ENCODE peak calls at places on chromosome 2, in seven cellular contexts. I, L, M, Q, N, S and V are unnamed samples.

GRCh38 chr2:240387669-240388358 is 47.6 kb upstream of the GPC1 start:
- DNase-seq in L (no peak), M (peak; percentile 96), N (no peak), I (no peak), S (peak; percentile 57), Q (no peak), V (peak; percentile 90)

GRCh38 chr2:126657146-126657635 is 1.2 kb downstream of the GYPC start:
- DNase-seq in N (no peak), I (no peak), M (peak; percentile 96), S (peak; percentile 67), Q (no peak), L (peak; percentile 27), V (no peak)

GRCh38 chr2:28956415-28956826 is 24.7 kb upstream of the TOGARAM2 start:
- DNase-seq in L (no peak), Q (no peak), N (no peak), S (no peak), M (peak; percentile 53), I (no peak), V (no peak)

GRCh38 chr2:30323499-30323898 is 92.2 kb downstream of the LBH start:
- DNase-seq in M (no peak), Q (no peak), L (no peak), S (no peak), N (no peak), I (no peak), V (no peak)

GRCh38 chr2:223800908-223801307 is 36.5 kb downstream of the AP1S3 start:
- DNase-seq in Q (no peak), L (no peak), N (no peak), S (no peak), M (no peak), I (no peak), V (no peak)

GRCh38 chr2:105880637-105881036 is 135.9 kb downstream of the NCK2 start:
- DNase-seq in I (no peak), S (no peak), N (no peak), M (no peak), Q (no peak), L (no peak), V (no peak)

GRCh38 chr2:170928036-170928823 is 823 bp upstream of the GORASP2 start:
- DNase-seq in M (peak; percentile 6), S (no peak), L (no peak), I (no peak), N (no peak), Q (no peak), V (peak; percentile 18)

GRCh38 chr2:584863-585823 is 92.1 kb downstream of the TMEM18 start:
- DNase-seq in M (no peak), Q (no peak), I (no peak), N (no peak), S (no peak), L (peak; percentile 18), V (no peak)

GRCh38 chr2:101501443-101501842 is 26.5 kb upstream of the RFX8 start:
- DNase-seq in L (no peak), N (no peak), S (no peak), I (no peak), M (no peak), Q (no peak), V (no peak)

GRCh38 chr2:81276595-81276994 is 972.0 kb upstream of the LRRTM1 start:
- DNase-seq in L (no peak), N (no peak), S (no peak), Q (no peak), M (no peak), I (no peak), V (no peak)

GRCh38 chr2:98850074-98850473 is 86.0 kb downstream of the CRACDL start:
- DNase-seq in S (no peak), N (no peak), I (no peak), L (no peak), M (no peak), Q (no peak), V (no peak)

GRCh38 chr2:86337235-86338099 is at the start of gene REEP1:
- DNase-seq in Q (no peak), I (no peak), L (no peak), M (peak; percentile 10), S (no peak), N (peak; percentile 33), V (peak; percentile 34)

GRCh38 chr2:48147719-48148118 is 241.4 kb upstream of the FBXO11 start:
- DNase-seq in Q (no peak), I (no peak), N (no peak), L (no peak), M (no peak), S (no peak), V (no peak)

GRCh38 chr2:48145845-48146452 is 239.7 kb upstream of the FBXO11 start:
- DNase-seq in N (no peak), S (no peak), M (peak; percentile 93), Q (no peak), I (no peak), L (no peak), V (no peak)

GRCh38 chr2:48148841-48149240 is 242.5 kb upstream of the FBXO11 start:
- DNase-seq in Q (no peak), M (no peak), N (no peak), I (no peak), S (no peak), L (no peak), V (no peak)

GRCh38 chr2:48146552-48146951 is 240.3 kb upstream of the FBXO11 start:
- DNase-seq in Q (no peak), M (no peak), N (no peak), L (no peak), I (no peak), S (no peak), V (no peak)

DNA sequence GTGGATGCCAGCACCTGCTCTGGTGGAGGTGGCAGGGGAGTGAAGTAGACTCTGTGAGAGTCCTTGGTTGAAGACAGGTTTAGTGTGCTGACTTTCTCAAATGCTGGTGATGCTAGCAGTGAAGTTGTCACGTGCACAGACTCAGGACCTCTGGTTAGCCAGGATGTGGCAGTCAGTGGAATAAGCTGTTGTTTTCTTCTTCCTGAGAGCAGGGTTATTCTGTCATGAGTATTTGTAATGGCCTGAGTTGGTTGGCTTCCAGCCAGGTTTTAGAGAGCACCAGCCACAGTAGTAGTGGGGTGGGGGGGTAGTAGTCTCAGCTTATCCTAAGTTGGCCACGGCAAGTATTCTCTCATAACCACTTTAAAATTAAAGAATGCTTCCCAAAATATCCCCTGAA is 238.5 kb upstream of the FBXO11 start:
- DNase-seq in N (no peak), I (no peak), Q (no peak), L (no peak), S (no peak), M (peak; percentile 63), V (no peak)
- H3K27ac ChIP-seq in N (no peak overlapping the region), I (no peak overlapping the region), Q (no peak overlapping the region), L (no peak overlapping the region), S (no peak overlapping the region), M (peak overlapping the region; percentile 17), V (no peak overlapping the region)

GRCh38 chr2:26757873-26758789 is 6.0 kb upstream of the SLC35F6 start:
- DNase-seq in M (peak; percentile 99), Q (peak; percentile 98), N (no peak), I (peak; percentile 60), S (peak; percentile 54), L (no peak), V (peak; percentile 70)
- H3K27ac ChIP-seq in M (peak overlapping the region; percentile 54), Q (peak overlapping the region; percentile 94), N (peak overlapping the region; percentile 57), I (no peak overlapping the region), S (peak overlapping the region; percentile 11), L (no peak overlapping the region), V (peak overlapping the region; percentile 97)

GRCh38 chr2:119702203-119702917 is 23.4 kb downstream of the TMEM177 start:
- DNase-seq in Q (no peak), M (no peak), S (no peak), L (no peak), I (no peak), N (no peak), V (no peak)

GRCh38 chr2:119699016-119699606 is 20.1 kb downstream of the TMEM177 start:
- DNase-seq in I (no peak), Q (no peak), M (no peak), S (no peak), L (no peak), N (no peak), V (no peak)

GRCh38 chr2:119702918-119703401 is 24.0 kb downstream of the TMEM177 start:
- DNase-seq in M (peak; percentile 71), N (peak; percentile 37), I (peak; percentile 43), L (peak; percentile 60), S (no peak), Q (no peak), V (peak; percentile 70)

GRCh38 chr2:119701352-119701751 is 22.4 kb downstream of the TMEM177 start:
- DNase-seq in L (no peak), N (no peak), I (no peak), Q (no peak), S (no peak), M (no peak), V (no peak)

DNA sequence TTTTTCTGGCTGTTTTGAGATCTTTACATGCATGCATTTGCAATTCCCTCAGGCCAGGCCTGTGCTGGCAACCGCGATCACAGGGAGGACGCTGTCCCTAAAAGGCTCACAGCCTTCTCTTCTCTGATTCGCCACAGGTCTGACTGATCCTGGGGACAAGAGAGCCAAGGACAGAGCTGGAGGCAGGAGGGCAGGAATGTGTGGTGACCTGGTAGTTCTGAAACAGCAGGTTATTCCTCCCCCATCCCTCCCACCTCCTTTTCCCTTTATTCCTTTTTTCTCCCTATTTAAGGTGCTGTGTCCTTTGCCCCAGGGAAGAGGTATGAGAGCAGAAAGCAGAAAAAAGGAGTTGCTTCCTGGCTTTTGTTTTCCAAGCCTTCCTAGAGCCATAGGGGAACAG is 21.9 kb downstream of the TMEM177 start:
- DNase-seq in I (no peak), M (no peak), L (no peak), Q (no peak), S (no peak), N (no peak), V (no peak)
- H3K27ac ChIP-seq in I (no peak overlapping the region), M (no peak overlapping the region), L (no peak overlapping the region), Q (no peak overlapping the region), S (no peak overlapping the region), N (no peak overlapping the region), V (no peak overlapping the region)

GRCh38 chr2:70017962-70018361 is 56.5 kb upstream of the ASPRV1 start:
- DNase-seq in Q (no peak), I (no peak), S (no peak), N (no peak), M (no peak), L (no peak), V (no peak)

GRCh38 chr2:70024284-70024683 is 62.9 kb upstream of the ASPRV1 start:
- DNase-seq in L (no peak), S (no peak), M (peak; percentile 34), Q (no peak), I (peak; percentile 14), N (peak; percentile 20), V (no peak)

GRCh38 chr2:70014959-70015358 is 53.5 kb upstream of the ASPRV1 start:
- DNase-seq in Q (no peak), I (no peak), L (no peak), N (no peak), M (no peak), S (no peak), V (no peak)

GRCh38 chr2:70019096-70019495 is 57.7 kb upstream of the ASPRV1 start:
- DNase-seq in M (no peak), S (no peak), I (no peak), N (no peak), L (no peak), Q (no peak), V (no peak)
- H3K27ac ChIP-seq in M (no peak overlapping the region), S (no peak overlapping the region), I (no peak overlapping the region), N (no peak overlapping the region), L (no peak overlapping the region), Q (no peak overlapping the region), V (no peak overlapping the region)

GRCh38 chr2:202031261-202031986 is 2.2 kb upstream of the FZD7 start:
- DNase-seq in I (no peak), S (no peak), Q (no peak), L (no peak), M (no peak), N (no peak), V (no peak)
- H3K27ac ChIP-seq in I (peak overlapping the region; percentile 95), S (peak overlapping the region; percentile 99), Q (no peak overlapping the region), L (no peak overlapping the region), M (no peak overlapping the region), N (no peak overlapping the region), V (no peak overlapping the region)

GRCh38 chr2:219112070-219112421 is 48.6 kb downstream of the NHEJ1 start:
- DNase-seq in M (no peak), Q (no peak), S (no peak), I (no peak), N (no peak), L (no peak), V (no peak)
- H3K27ac ChIP-seq in M (no peak overlapping the region), Q (no peak overlapping the region), S (no peak overlapping the region), I (no peak overlapping the region), N (no peak overlapping the region), L (no peak overlapping the region), V (no peak overlapping the region)